ENCODE peak calls at places on chromosome 18, in six cellular contexts. E, R, Y, A, F and J are unnamed samples.

GRCh38 chr18:36963464-36963863 is 134.5 kb downstream of the KIAA1328 start:
- DNase-seq in E (no peak), R (no peak), Y (no peak), A (no peak), F (no peak), J (no peak)

GRCh38 chr18:3360211-3360610 is 89.8 kb upstream of the TGIF1 start:
- DNase-seq in E (no peak), R (no peak), Y (no peak), A (no peak), F (no peak), J (no peak)

GRCh38 chr18:25245299-25245698 is 106.7 kb downstream of the ZNF521 start:
- DNase-seq in E (no peak), R (no peak), Y (no peak), A (no peak), F (no peak), J (no peak)

GRCh38 chr18:9631814-9632496 is 17.6 kb upstream of the PPP4R1 start:
- DNase-seq in E (peak; percentile 31), R (no peak), Y (no peak), A (no peak), F (peak; percentile 73), J (no peak)

GRCh38 chr18:58051765-58052460 is 7.9 kb downstream of the NEDD4L start:
- DNase-seq in E (no peak), R (no peak), Y (no peak), A (no peak), F (no peak), J (no peak)

GRCh38 chr18:13381907-13382682 is 163.5 kb downstream of the LDLRAD4 start:
- DNase-seq in E (peak; percentile 53), R (peak; percentile 51), Y (peak; percentile 41), A (peak; percentile 88), F (no peak), J (peak; percentile 75)

GRCh38 chr18:33232318-33232626 is 208.2 kb downstream of the CCDC178 start:
- DNase-seq in E (no peak), R (no peak), Y (no peak), A (no peak), F (no peak), J (no peak)

GRCh38 chr18:22493255-22493654 is 75.5 kb upstream of the CTAGE1 start:
- DNase-seq in E (no peak), R (no peak), Y (no peak), A (no peak), F (no peak), J (no peak)

GRCh38 chr18:77234504-77235365 is 14.9 kb upstream of the GALR1 start:
- DNase-seq in E (no peak), R (no peak), Y (no peak), A (no peak), F (no peak), J (no peak)

GRCh38 chr18:76371301-76371700 is 123.7 kb downstream of the ZNF516 start:
- DNase-seq in E (no peak), R (no peak), Y (no peak), A (peak; percentile 44), F (no peak), J (peak; percentile 84)

GRCh38 chr18:44680271-44681038 is at the start of gene SETBP1:
- DNase-seq in E (peak; percentile 44), R (peak; percentile 73), Y (peak; percentile 55), A (peak; percentile 93), F (no peak), J (no peak)

GRCh38 chr18:39840406-39840805 is 2114.6 kb upstream of the PIK3C3 start:
- DNase-seq in E (no peak), R (no peak), Y (peak; percentile 71), A (no peak), F (no peak), J (no peak)

GRCh38 chr18:48942554-48943261 is 8.1 kb downstream of the SMAD7 start:
- DNase-seq in E (peak; percentile 90), R (no peak), Y (no peak), A (no peak), F (peak; percentile 91), J (peak; percentile 55)

GRCh38 chr18:12543697-12544096 is 114.2 kb downstream of the SPIRE1 start:
- DNase-seq in E (no peak), R (no peak), Y (no peak), A (no peak), F (no peak), J (no peak)

GRCh38 chr18:56709463-56709862 is 58.3 kb downstream of the WDR7 start:
- DNase-seq in E (peak; percentile 14), R (no peak), Y (peak; percentile 46), A (no peak), F (peak; percentile 69), J (no peak)

GRCh38 chr18:23228102-23229051 is 93.1 kb downstream of the CABLES1 start:
- DNase-seq in E (no peak), R (peak; percentile 27), Y (no peak), A (no peak), F (no peak), J (no peak)

GRCh38 chr18:48007955-48008701 is 77.7 kb upstream of the SMAD2 start:
- DNase-seq in E (peak; percentile 76), R (peak; percentile 57), Y (no peak), A (peak; percentile 73), F (no peak), J (no peak)

GRCh38 chr18:36392163-36392887 is 94.8 kb downstream of the FHOD3 start:
- DNase-seq in E (no peak), R (no peak), Y (no peak), A (no peak), F (no peak), J (no peak)

GRCh38 chr18:48345596-48345995 is 63.6 kb downstream of the ZBTB7C start:
- DNase-seq in E (peak; percentile 48), R (no peak), Y (no peak), A (peak; percentile 26), F (peak; percentile 12), J (peak; percentile 69)

GRCh38 chr18:3402962-3403585 is 46.9 kb upstream of the TGIF1 start:
- DNase-seq in E (no peak), R (no peak), Y (no peak), A (no peak), F (no peak), J (no peak)

GRCh38 chr18:11689031-11689971 is at the start of gene GNAL:
- DNase-seq in E (peak; percentile 68), R (peak; percentile 63), Y (peak; percentile 37), A (peak; percentile 88), F (peak; percentile 77), J (no peak)

GRCh38 chr18:69752737-69753380 is 194.8 kb downstream of the CD226 start:
- DNase-seq in E (no peak), R (no peak), Y (no peak), A (no peak), F (no peak), J (no peak)

GRCh38 chr18:12861637-12862036 is 22.4 kb downstream of the PTPN2 start:
- DNase-seq in E (no peak), R (no peak), Y (no peak), A (no peak), F (no peak), J (no peak)

GRCh38 chr18:79510046-79510685 is 114.4 kb downstream of the NFATC1 start:
- DNase-seq in E (no peak), R (no peak), Y (no peak), A (peak; percentile 50), F (no peak), J (peak; percentile 26)

GRCh38 chr18:48781041-48781989 is 169.4 kb downstream of the SMAD7 start:
- DNase-seq in E (no peak), R (no peak), Y (no peak), A (peak; percentile 88), F (no peak), J (no peak)

GRCh38 chr18:66534110-66534509 is 69.8 kb downstream of the CDH19 start:
- DNase-seq in E (no peak), R (no peak), Y (no peak), A (no peak), F (no peak), J (no peak)